ENCODE peak calls at places on chromosomes 12 and 14, in seven cellular contexts. One of them, this sample, is unnamed.
A peak's percentile ranks its signal among the peaks of the same experiment; 100 is the strongest.

GRCh38 chr12:83805873-83806272 is 1106.7 kb downstream of the SLC6A15 start:
- DNase-seq in astrocyte of the spinal cord: no peak
- DNase-seq in lower leg skin: no peak
- DNase-seq in cerebellar cortex: no peak
- DNase-seq in fibroblast of lung: no peak
- DNase-seq in NCI-H2029: no peak
- DNase-seq in T follicular helper cell: no peak
- DNase-seq in this sample: no peak

GRCh38 chr12:120902846-120903381 is 1.2 kb downstream of the SPPL3 start:
- DNase-seq in astrocyte of the spinal cord: no peak
- DNase-seq in lower leg skin: no peak
- DNase-seq in cerebellar cortex: no peak
- DNase-seq in fibroblast of lung: no peak
- DNase-seq in NCI-H2029: no peak
- DNase-seq in T follicular helper cell: no peak
- DNase-seq in this sample: no peak

GRCh38 chr12:54601841-54602240 is 13.4 kb upstream of the PPP1R1A start:
- DNase-seq in astrocyte of the spinal cord: no peak
- DNase-seq in lower leg skin: no peak
- DNase-seq in cerebellar cortex: peak; percentile 50
- DNase-seq in fibroblast of lung: no peak
- DNase-seq in NCI-H2029: no peak
- DNase-seq in T follicular helper cell: no peak
- DNase-seq in this sample: peak; percentile 64

GRCh38 chr14:93728651-93729016 is 59.7 kb downstream of the PRIMA1 start:
- DNase-seq in astrocyte of the spinal cord: no peak
- DNase-seq in lower leg skin: no peak
- DNase-seq in cerebellar cortex: no peak
- DNase-seq in fibroblast of lung: no peak
- DNase-seq in NCI-H2029: no peak
- DNase-seq in T follicular helper cell: no peak
- DNase-seq in this sample: no peak

GRCh38 chr14:59301354-59301753 is 112.9 kb downstream of the DAAM1 start:
- DNase-seq in astrocyte of the spinal cord: no peak
- DNase-seq in lower leg skin: no peak
- DNase-seq in cerebellar cortex: no peak
- DNase-seq in fibroblast of lung: no peak
- DNase-seq in NCI-H2029: no peak
- DNase-seq in T follicular helper cell: no peak
- DNase-seq in this sample: no peak

GRCh38 chr14:86035882-86036281 is 505.9 kb downstream of the FLRT2 start:
- DNase-seq in astrocyte of the spinal cord: no peak
- DNase-seq in lower leg skin: no peak
- DNase-seq in cerebellar cortex: no peak
- DNase-seq in fibroblast of lung: no peak
- DNase-seq in NCI-H2029: no peak
- DNase-seq in T follicular helper cell: no peak
- DNase-seq in this sample: peak; percentile 58

GRCh38 chr12:16027012-16027411 is 115.9 kb downstream of the DERA start:
- DNase-seq in astrocyte of the spinal cord: no peak
- DNase-seq in lower leg skin: no peak
- DNase-seq in cerebellar cortex: no peak
- DNase-seq in fibroblast of lung: no peak
- DNase-seq in NCI-H2029: no peak
- DNase-seq in T follicular helper cell: no peak
- DNase-seq in this sample: no peak

GRCh38 chr12:29782285-29782820 is 1.4 kb downstream of the TMTC1 start:
- DNase-seq in astrocyte of the spinal cord: peak; percentile 78
- DNase-seq in lower leg skin: no peak
- DNase-seq in cerebellar cortex: no peak
- DNase-seq in fibroblast of lung: peak; percentile 80
- DNase-seq in NCI-H2029: peak; percentile 72
- DNase-seq in T follicular helper cell: no peak
- DNase-seq in this sample: peak; percentile 79

GRCh38 chr12:12610711-12611110 is 965 bp upstream of the CREBL2 start:
- DNase-seq in astrocyte of the spinal cord: no peak
- DNase-seq in lower leg skin: no peak
- DNase-seq in cerebellar cortex: no peak
- DNase-seq in fibroblast of lung: no peak
- DNase-seq in NCI-H2029: no peak
- DNase-seq in T follicular helper cell: no peak
- DNase-seq in this sample: no peak

GRCh38 chr14:45149602-45150001 is 13.9 kb downstream of the FANCM start:
- DNase-seq in astrocyte of the spinal cord: no peak
- DNase-seq in lower leg skin: no peak
- DNase-seq in cerebellar cortex: no peak
- DNase-seq in fibroblast of lung: no peak
- DNase-seq in NCI-H2029: no peak
- DNase-seq in T follicular helper cell: no peak
- DNase-seq in this sample: no peak

GRCh38 chr12:26492406-26492805 is 297.0 kb downstream of the SSPN start:
- DNase-seq in astrocyte of the spinal cord: no peak
- DNase-seq in lower leg skin: no peak
- DNase-seq in cerebellar cortex: no peak
- DNase-seq in fibroblast of lung: peak; percentile 12
- DNase-seq in NCI-H2029: no peak
- DNase-seq in T follicular helper cell: no peak
- DNase-seq in this sample: no peak

GRCh38 chr14:51609987-51610283 is 41.8 kb upstream of the FRMD6 start:
- DNase-seq in astrocyte of the spinal cord: peak; percentile 53
- DNase-seq in lower leg skin: no peak
- DNase-seq in cerebellar cortex: no peak
- DNase-seq in fibroblast of lung: peak; percentile 75
- DNase-seq in NCI-H2029: no peak
- DNase-seq in T follicular helper cell: no peak
- DNase-seq in this sample: no peak

GRCh38 chr12:570237-570925 is 92.9 kb downstream of the NINJ2 start:
- DNase-seq in astrocyte of the spinal cord: peak; percentile 85
- DNase-seq in lower leg skin: peak; percentile 96
- DNase-seq in cerebellar cortex: peak; percentile 53
- DNase-seq in fibroblast of lung: peak; percentile 86
- DNase-seq in NCI-H2029: no peak
- DNase-seq in T follicular helper cell: no peak
- DNase-seq in this sample: peak; percentile 90

GRCh38 chr12:71865166-71865713 is 25.7 kb downstream of the TBC1D15 start:
- DNase-seq in astrocyte of the spinal cord: peak; percentile 87
- DNase-seq in lower leg skin: peak; percentile 26
- DNase-seq in cerebellar cortex: no peak
- DNase-seq in fibroblast of lung: peak; percentile 95
- DNase-seq in NCI-H2029: no peak
- DNase-seq in T follicular helper cell: no peak
- DNase-seq in this sample: peak; percentile 54

GRCh38 chr14:75409425-75410205 is 18.2 kb upstream of the JDP2 start:
- DNase-seq in astrocyte of the spinal cord: no peak
- DNase-seq in lower leg skin: peak; percentile 46
- DNase-seq in cerebellar cortex: peak; percentile 14
- DNase-seq in fibroblast of lung: no peak
- DNase-seq in NCI-H2029: no peak
- DNase-seq in T follicular helper cell: no peak
- DNase-seq in this sample: no peak

GRCh38 chr14:88301381-88301780 is 21.7 kb downstream of the KCNK10 start:
- DNase-seq in astrocyte of the spinal cord: no peak
- DNase-seq in lower leg skin: no peak
- DNase-seq in cerebellar cortex: peak; percentile 86
- DNase-seq in fibroblast of lung: no peak
- DNase-seq in NCI-H2029: no peak
- DNase-seq in T follicular helper cell: no peak
- DNase-seq in this sample: no peak

GRCh38 chr12:50639721-50640120 is 124.2 kb upstream of the ATF1 start:
- DNase-seq in astrocyte of the spinal cord: no peak
- DNase-seq in lower leg skin: no peak
- DNase-seq in cerebellar cortex: no peak
- DNase-seq in fibroblast of lung: no peak
- DNase-seq in NCI-H2029: peak; percentile 31
- DNase-seq in T follicular helper cell: no peak
- DNase-seq in this sample: peak; percentile 61

GRCh38 chr12:123916729-123917128 is 55.9 kb downstream of the CCDC92 start:
- DNase-seq in astrocyte of the spinal cord: no peak
- DNase-seq in lower leg skin: no peak
- DNase-seq in cerebellar cortex: no peak
- DNase-seq in fibroblast of lung: peak; percentile 48
- DNase-seq in NCI-H2029: no peak
- DNase-seq in T follicular helper cell: no peak
- DNase-seq in this sample: peak; percentile 83

GRCh38 chr12:6533653-6534157 is 612 bp upstream of the GAPDH start:
- DNase-seq in astrocyte of the spinal cord: peak; percentile 92
- DNase-seq in lower leg skin: peak; percentile 95
- DNase-seq in cerebellar cortex: peak; percentile 90
- DNase-seq in fibroblast of lung: peak; percentile 82
- DNase-seq in NCI-H2029: peak; percentile 82
- DNase-seq in T follicular helper cell: no peak
- DNase-seq in this sample: peak; percentile 80

GRCh38 chr12:94261119-94261518 is 112.7 kb downstream of the PLXNC1 start:
- DNase-seq in astrocyte of the spinal cord: no peak
- DNase-seq in lower leg skin: no peak
- DNase-seq in cerebellar cortex: no peak
- DNase-seq in fibroblast of lung: no peak
- DNase-seq in NCI-H2029: no peak
- DNase-seq in T follicular helper cell: no peak
- DNase-seq in this sample: no peak

GRCh38 chr12:108423486-108423885 is 84.4 kb upstream of the CMKLR1 start:
- DNase-seq in astrocyte of the spinal cord: no peak
- DNase-seq in lower leg skin: no peak
- DNase-seq in cerebellar cortex: no peak
- DNase-seq in fibroblast of lung: no peak
- DNase-seq in NCI-H2029: no peak
- DNase-seq in T follicular helper cell: no peak
- DNase-seq in this sample: no peak

GRCh38 chr12:119992129-119992705 is 3.2 kb downstream of the BICDL1 start:
- DNase-seq in astrocyte of the spinal cord: no peak
- DNase-seq in lower leg skin: no peak
- DNase-seq in cerebellar cortex: no peak
- DNase-seq in fibroblast of lung: no peak
- DNase-seq in NCI-H2029: no peak
- DNase-seq in T follicular helper cell: no peak
- DNase-seq in this sample: no peak

GRCh38 chr12:121038861-121039654 is at the start of gene OASL:
- DNase-seq in astrocyte of the spinal cord: no peak
- DNase-seq in lower leg skin: no peak
- DNase-seq in cerebellar cortex: no peak
- DNase-seq in fibroblast of lung: peak; percentile 25
- DNase-seq in NCI-H2029: no peak
- DNase-seq in T follicular helper cell: peak; percentile 42
- DNase-seq in this sample: peak; percentile 51

GRCh38 chr12:51686727-51687126 is 95.7 kb downstream of the SCN8A start:
- DNase-seq in astrocyte of the spinal cord: no peak
- DNase-seq in lower leg skin: no peak
- DNase-seq in cerebellar cortex: no peak
- DNase-seq in fibroblast of lung: peak; percentile 56
- DNase-seq in NCI-H2029: no peak
- DNase-seq in T follicular helper cell: no peak
- DNase-seq in this sample: no peak

GRCh38 chr14:55518391-55518790 is 61.6 kb upstream of the KTN1 start:
- DNase-seq in astrocyte of the spinal cord: no peak
- DNase-seq in lower leg skin: no peak
- DNase-seq in cerebellar cortex: no peak
- DNase-seq in fibroblast of lung: no peak
- DNase-seq in NCI-H2029: peak; percentile 52
- DNase-seq in T follicular helper cell: no peak
- DNase-seq in this sample: no peak

GRCh38 chr14:101963052-101963451 is 1.3 kb upstream of the DYNC1H1 start:
- DNase-seq in astrocyte of the spinal cord: no peak
- DNase-seq in lower leg skin: peak; percentile 18
- DNase-seq in cerebellar cortex: no peak
- DNase-seq in fibroblast of lung: no peak
- DNase-seq in NCI-H2029: no peak
- DNase-seq in T follicular helper cell: no peak
- DNase-seq in this sample: no peak

GRCh38 chr14:32669416-32669815 is 269.3 kb upstream of the NPAS3 start:
- DNase-seq in astrocyte of the spinal cord: peak; percentile 16
- DNase-seq in lower leg skin: no peak
- DNase-seq in cerebellar cortex: no peak
- DNase-seq in fibroblast of lung: peak; percentile 45
- DNase-seq in NCI-H2029: no peak
- DNase-seq in T follicular helper cell: no peak
- DNase-seq in this sample: no peak

GRCh38 chr14:49828640-49829039 is 23.9 kb downstream of the NEMF start:
- DNase-seq in astrocyte of the spinal cord: no peak
- DNase-seq in lower leg skin: no peak
- DNase-seq in cerebellar cortex: no peak
- DNase-seq in fibroblast of lung: no peak
- DNase-seq in NCI-H2029: no peak
- DNase-seq in T follicular helper cell: no peak
- DNase-seq in this sample: no peak

GRCh38 chr14:51873221-51873893 is 12.9 kb downstream of the GNG2 start:
- DNase-seq in astrocyte of the spinal cord: peak; percentile 95
- DNase-seq in lower leg skin: no peak
- DNase-seq in cerebellar cortex: no peak
- DNase-seq in fibroblast of lung: peak; percentile 96
- DNase-seq in NCI-H2029: peak; percentile 52
- DNase-seq in T follicular helper cell: no peak
- DNase-seq in this sample: peak; percentile 69

GRCh38 chr12:57142121-57142520 is 5.3 kb downstream of the LRP1-AS start:
- DNase-seq in astrocyte of the spinal cord: no peak
- DNase-seq in lower leg skin: no peak
- DNase-seq in cerebellar cortex: no peak
- DNase-seq in fibroblast of lung: no peak
- DNase-seq in NCI-H2029: no peak
- DNase-seq in T follicular helper cell: no peak
- DNase-seq in this sample: no peak

GRCh38 chr12:54616933-54617535 is 17.7 kb downstream of the LACRT start:
- DNase-seq in astrocyte of the spinal cord: no peak
- DNase-seq in lower leg skin: peak; percentile 39
- DNase-seq in cerebellar cortex: peak; percentile 85
- DNase-seq in fibroblast of lung: no peak
- DNase-seq in NCI-H2029: no peak
- DNase-seq in T follicular helper cell: no peak
- DNase-seq in this sample: no peak

GRCh38 chr12:116389990-116390655 is 112.6 kb upstream of the MED13L start:
- DNase-seq in astrocyte of the spinal cord: peak; percentile 98
- DNase-seq in lower leg skin: no peak
- DNase-seq in cerebellar cortex: no peak
- DNase-seq in fibroblast of lung: peak; percentile 99
- DNase-seq in NCI-H2029: no peak
- DNase-seq in T follicular helper cell: no peak
- DNase-seq in this sample: peak; percentile 99

GRCh38 chr12:110658882-110659281 is 30.0 kb downstream of the HVCN1 start:
- DNase-seq in astrocyte of the spinal cord: no peak
- DNase-seq in lower leg skin: no peak
- DNase-seq in cerebellar cortex: no peak
- DNase-seq in fibroblast of lung: no peak
- DNase-seq in NCI-H2029: no peak
- DNase-seq in T follicular helper cell: no peak
- DNase-seq in this sample: no peak

GRCh38 chr14:103070971-103071542 is 13.0 kb upstream of the LBHD2 start:
- DNase-seq in astrocyte of the spinal cord: no peak
- DNase-seq in lower leg skin: no peak
- DNase-seq in cerebellar cortex: no peak
- DNase-seq in fibroblast of lung: no peak
- DNase-seq in NCI-H2029: no peak
- DNase-seq in T follicular helper cell: no peak
- DNase-seq in this sample: no peak